ENCODE peak calls at places on chromosomes 12 and 14, in five cellular contexts. N, Y, S, Z and B are unnamed samples.

GRCh38 chr14:72613975-72614319 is 280.0 kb downstream of the DPF3 start:
- DNase-seq in S (no peak), Y (no peak), Z (no peak), N (no peak), B (no peak)

GRCh38 chr12:27460471-27460978 is 14.0 kb downstream of the SMCO2 start:
- DNase-seq in S (peak; percentile 22), Y (no peak), Z (peak; percentile 52), N (no peak), B (no peak)

GRCh38 chr14:26538176-26538575 is 59.7 kb downstream of the NOVA1 start:
- DNase-seq in Z (no peak), N (no peak), S (no peak), Y (no peak), B (no peak)

GRCh38 chr14:76872796-76873432 is 46.7 kb downstream of the LRRC74A start:
- DNase-seq in S (peak; percentile 83), Y (peak; percentile 16), N (peak; percentile 12), Z (peak; percentile 30), B (peak; percentile 23)

GRCh38 chr12:122951979-122952892 is 14.0 kb downstream of the ABCB9 start:
- DNase-seq in Y (peak; percentile 34), N (peak; percentile 44), S (peak; percentile 77), Z (peak; percentile 63), B (peak; percentile 46)

GRCh38 chr12:110600254-110600653 is 13.7 kb upstream of the TCTN1 start:
- DNase-seq in Y (no peak), Z (peak; percentile 68), N (no peak), S (no peak), B (no peak)

GRCh38 chr12:42884116-42884515 is 294.6 kb upstream of the PRICKLE1 start:
- DNase-seq in S (no peak), Y (no peak), Z (no peak), N (no peak), B (no peak)

GRCh38 chr12:114636723-114637480 is 47.1 kb downstream of the TBX3 start:
- DNase-seq in Y (no peak), Z (peak; percentile 29), N (no peak), S (peak; percentile 31), B (no peak)

GRCh38 chr12:50055831-50056628 is 1.4 kb upstream of the ASIC1 start:
- DNase-seq in Z (peak; percentile 52), Y (no peak), S (peak; percentile 71), N (no peak), B (no peak)

GRCh38 chr12:32870716-32871115 is 25.9 kb downstream of the PKP2 start:
- DNase-seq in N (no peak), S (no peak), Y (no peak), Z (peak; percentile 85), B (no peak)

GRCh38 chr14:31263485-31264133 is 56.0 kb upstream of the HECTD1 start:
- DNase-seq in Y (no peak), N (peak; percentile 99), S (peak; percentile 94), Z (peak; percentile 100), B (no peak)

GRCh38 chr12:112937741-112938719 is at the start of gene OAS3:
- DNase-seq in Y (peak; percentile 25), N (peak; percentile 39), Z (peak; percentile 80), S (peak; percentile 76), B (peak; percentile 57)

GRCh38 chr14:103649001-103649400 is 20.0 kb downstream of the KLC1 start:
- DNase-seq in Y (no peak), S (no peak), Z (no peak), N (no peak), B (no peak)

GRCh38 chr12:71587012-71587411 is 76.6 kb downstream of the ZFC3H1 start:
- DNase-seq in Y (no peak), Z (no peak), N (no peak), S (no peak), B (no peak)

GRCh38 chr14:29857545-29857944 is 70.1 kb downstream of the PRKD1 start:
- DNase-seq in S (no peak), Z (peak; percentile 6), N (no peak), Y (no peak), B (no peak)

GRCh38 chr14:97704316-97704715 is 907.1 kb downstream of the VRK1 start:
- DNase-seq in Y (no peak), N (no peak), S (no peak), Z (no peak), B (no peak)

GRCh38 chr12:25194722-25195055 is 271 bp downstream of the DNAI7 start:
- DNase-seq in Z (no peak), Y (no peak), S (no peak), N (no peak), B (no peak)

GRCh38 chr14:95489163-95489887 is 27.1 kb downstream of the SYNE3 start:
- DNase-seq in N (no peak), S (no peak), Y (no peak), Z (no peak), B (no peak)

GRCh38 chr14:78443834-78444233 is 273.7 kb downstream of the NRXN3 start:
- DNase-seq in N (no peak), Z (no peak), Y (no peak), S (no peak), B (no peak)

GRCh38 chr12:54447917-54448316 is 25.5 kb downstream of the GTSF1 start:
- DNase-seq in Z (no peak), N (no peak), S (no peak), Y (no peak), B (no peak)

GRCh38 chr12:105272814-105273416 is 36.9 kb upstream of the APPL2 start:
- DNase-seq in S (no peak), Y (no peak), Z (no peak), N (no peak), B (no peak)

GRCh38 chr12:57569858-57570257 is 20.0 kb downstream of the KIF5A start:
- DNase-seq in N (no peak), S (no peak), Z (no peak), Y (no peak), B (no peak)

GRCh38 chr12:10128687-10129086 is 1.3 kb downstream of the CLEC7A start:
- DNase-seq in Y (no peak), N (no peak), Z (peak; percentile 4), S (no peak), B (no peak)

GRCh38 chr12:108609535-108610335 is 11.9 kb upstream of the TMEM119 start:
- DNase-seq in S (no peak), Y (no peak), N (peak; percentile 62), Z (peak; percentile 32), B (no peak)

GRCh38 chr12:50185975-50186663 is 18.9 kb upstream of the CERS5 start:
- DNase-seq in S (no peak), N (no peak), Y (no peak), Z (no peak), B (no peak)

GRCh38 chr12:88993655-88994054 is 358.6 kb downstream of the DUSP6 start:
- DNase-seq in N (peak; percentile 56), Z (peak; percentile 77), S (peak; percentile 44), Y (no peak), B (no peak)

GRCh38 chr12:30828686-30829085 is 73.9 kb upstream of the CAPRIN2 start:
- DNase-seq in S (no peak), Z (peak; percentile 16), N (peak; percentile 35), Y (no peak), B (no peak)

GRCh38 chr12:10562306-10562933 is 51.0 kb downstream of the MAGOHB start:
- DNase-seq in Y (no peak), N (peak; percentile 51), Z (peak; percentile 54), S (peak; percentile 25), B (no peak)

GRCh38 chr14:89445252-89445973 is 28.4 kb upstream of the FOXN3 start:
- DNase-seq in Y (no peak), Z (peak; percentile 49), N (no peak), S (no peak), B (no peak)

GRCh38 chr14:64465856-64466554 is 706 bp downstream of the AKAP5 start:
- DNase-seq in N (peak; percentile 37), S (peak; percentile 90), Z (peak; percentile 49), Y (no peak), B (no peak)

GRCh38 chr12:48002179-48002601 is 2.1 kb downstream of the COL2A1 start:
- DNase-seq in S (peak; percentile 18), Y (no peak), Z (no peak), N (no peak), B (no peak)

GRCh38 chr12:54853933-54854538 is at the start of gene MUCL1:
- DNase-seq in N (peak; percentile 31), Z (peak; percentile 69), Y (peak; percentile 52), S (peak; percentile 6), B (peak; percentile 31)

GRCh38 chr14:99122521-99123125 is 149.4 kb downstream of the BCL11B start:
- DNase-seq in N (no peak), Z (no peak), Y (no peak), S (no peak), B (no peak)

GRCh38 chr12:132194056-132194455 is 49.8 kb downstream of the NOC4L start:
- DNase-seq in Z (peak; percentile 9), Y (no peak), S (no peak), N (no peak), B (no peak)

GRCh38 chr14:72332054-72332453 is 399.8 kb downstream of the RGS6 start:
- DNase-seq in Z (no peak), S (no peak), N (no peak), Y (no peak), B (no peak)

GRCh38 chr14:81436296-81437138 is 36.4 kb upstream of the STON2 start:
- DNase-seq in N (no peak), S (peak; percentile 65), Y (no peak), Z (peak; percentile 60), B (peak; percentile 10)